ENCODE peak calls at places on chromosomes 5 and 9, in eight cellular contexts. Q is A549, I is ovary, M is endothelial cell of umbilical vein, R is hepatocyte, A is SJSA1, W is endodermal cell, H is esophagus muscularis mucosa. T is an unnamed sample.
A peak's percentile ranks its signal among the peaks of the same experiment; 100 is the strongest.

GRCh38 chr5:90015584-90016018 is 394.0 kb downstream of the CETN3 start:
- DNase-seq in Q (no peak), I (no peak), M (peak; percentile 43), R (peak; percentile 7), A (no peak), W (peak; percentile 49), H (no peak), T (no peak)

GRCh38 chr9:34291019-34291418 is 38.0 kb downstream of the KIF24 start:
- DNase-seq in Q (no peak), I (no peak), M (no peak), R (no peak), A (no peak), W (no peak), H (no peak), T (no peak)

GRCh38 chr5:74685979-74686631 is 1.1 kb downstream of the HEXB start:
- DNase-seq in Q (no peak), I (no peak), M (peak; percentile 32), R (no peak), A (no peak), W (no peak), H (no peak), T (peak; percentile 15)

GRCh38 chr9:13719981-13720380 is 440.5 kb upstream of the MPDZ start:
- DNase-seq in Q (no peak), I (no peak), M (peak; percentile 26), R (no peak), A (peak; percentile 45), W (no peak), H (no peak), T (no peak)

GRCh38 chr9:128124451-128124850 is 3.1 kb downstream of the PTGES2 start:
- DNase-seq in Q (no peak), I (no peak), M (no peak), R (no peak), A (no peak), W (no peak), H (no peak), T (no peak)

GRCh38 chr5:23234153-23234729 is 273.2 kb upstream of the PRDM9 start:
- DNase-seq in Q (no peak), I (no peak), M (no peak), R (no peak), A (no peak), W (peak; percentile 54), H (no peak), T (no peak)

GRCh38 chr9:118091221-118091620 is 387.0 kb downstream of the TLR4 start:
- DNase-seq in Q (no peak), I (no peak), M (no peak), R (no peak), A (no peak), W (no peak), H (no peak), T (no peak)

GRCh38 chr9:134188421-134189166 is 24.2 kb upstream of the RNU6ATAC start:
- DNase-seq in Q (no peak), I (peak; percentile 46), M (no peak), R (no peak), A (no peak), W (peak; percentile 43), H (no peak), T (no peak)

GRCh38 chr9:22079873-22080341 is 70.8 kb upstream of the CDKN2B start:
- DNase-seq in Q (no peak), I (peak; percentile 10), M (no peak), R (no peak), A (no peak), W (no peak), H (no peak), T (peak; percentile 98)

GRCh38 chr5:67234671-67235176 is 38.1 kb upstream of the CD180 start:
- DNase-seq in Q (no peak), I (peak; percentile 25), M (peak; percentile 95), R (no peak), A (peak; percentile 74), W (no peak), H (no peak), T (no peak)

GRCh38 chr9:21465138-21465537 is 17.0 kb downstream of the IFNE start:
- DNase-seq in Q (no peak), I (no peak), M (no peak), R (no peak), A (no peak), W (no peak), H (no peak), T (no peak)

GRCh38 chr9:137374131-137374845 is 48.7 kb downstream of the EXD3 start:
- DNase-seq in Q (no peak), I (no peak), M (no peak), R (no peak), A (no peak), W (no peak), H (no peak), T (no peak)
- H3K27ac ChIP-seq in Q (no peak overlapping the region), I (no peak overlapping the region), M (no peak overlapping the region), R (no peak overlapping the region), A (no peak overlapping the region), W (peak overlapping the region; percentile 73), H (no peak overlapping the region), T (no peak overlapping the region)

GRCh38 chr5:80204808-80205614 is 50.8 kb downstream of the SERINC5 start:
- DNase-seq in Q (no peak), I (peak; percentile 44), M (peak; percentile 66), R (peak; percentile 73), A (no peak), W (peak; percentile 81), H (no peak), T (peak; percentile 42)
- H3K27ac ChIP-seq in Q (no peak overlapping the region), I (no peak overlapping the region), M (no peak overlapping the region), R (peak overlapping the region; percentile 88), A (no peak overlapping the region), W (peak overlapping the region; percentile 72), H (no peak overlapping the region), T (no peak overlapping the region)

GRCh38 chr5:61023131-61023530 is 78.1 kb downstream of the NDUFAF2 start:
- DNase-seq in Q (no peak), I (no peak), M (no peak), R (no peak), A (no peak), W (no peak), H (no peak), T (no peak)
- H3K27ac ChIP-seq in Q (no peak overlapping the region), I (no peak overlapping the region), M (no peak overlapping the region), R (no peak overlapping the region), A (peak overlapping the region; percentile 53), W (no peak overlapping the region), H (no peak overlapping the region), T (no peak overlapping the region)

GRCh38 chr9:135277219-135278201 is 190.0 kb downstream of the OLFM1 start:
- DNase-seq in Q (no peak), I (no peak), M (no peak), R (no peak), A (no peak), W (no peak), H (no peak), T (no peak)
- H3K27ac ChIP-seq in Q (no peak overlapping the region), I (no peak overlapping the region), M (no peak overlapping the region), R (no peak overlapping the region), A (no peak overlapping the region), W (no peak overlapping the region), H (no peak overlapping the region), T (no peak overlapping the region)